ENCODE peak calls at places on chromosome 20, in eight cellular contexts. U, M, H, L, X, O, Q and C are unnamed samples.

GRCh38 chr20:40632346-40632976 is 56.6 kb downstream of the MAFB start:
- DNase-seq in U (no peak), M (no peak), H (no peak), L (no peak), X (no peak), O (no peak), Q (no peak), C (no peak)

GRCh38 chr20:52518735-52519134 is 327.2 kb upstream of the ZFP64 start:
- DNase-seq in U (no peak), M (no peak), H (no peak), L (no peak), X (no peak), O (no peak), Q (no peak), C (no peak)

GRCh38 chr20:41174782-41175181 is 37.4 kb downstream of the PLCG1 start:
- DNase-seq in U (no peak), M (no peak), H (no peak), L (no peak), X (no peak), O (no peak), Q (no peak), C (no peak)

GRCh38 chr20:1674361-1674760 is 16.8 kb upstream of the SIRPG start:
- DNase-seq in U (no peak), M (no peak), H (no peak), L (no peak), X (no peak), O (no peak), Q (no peak), C (no peak)

GRCh38 chr20:57638173-57638894 is 18.1 kb upstream of the ZBP1 start:
- DNase-seq in U (no peak), M (no peak), H (no peak), L (no peak), X (peak), O (no peak), Q (no peak), C (no peak)

GRCh38 chr20:64223526-64224067 is 32.0 kb upstream of the PCMTD2 start:
- DNase-seq in U (no peak), M (no peak), H (no peak), L (peak), X (no peak), O (no peak), Q (no peak), C (no peak)

GRCh38 chr20:3645309-3646066 is 17.7 kb downstream of the GFRA4 start:
- DNase-seq in U (no peak), M (no peak), H (no peak), L (no peak), X (no peak), O (no peak), Q (no peak), C (no peak)

GRCh38 chr20:34377072-34377847 is 14.2 kb downstream of the ITCH start:
- DNase-seq in U (no peak), M (no peak), H (no peak), L (no peak), X (no peak), O (no peak), Q (no peak), C (peak)

GRCh38 chr20:38434310-38434741 is 802 bp downstream of the SNHG17 start:
- DNase-seq in U (no peak), M (no peak), H (no peak), L (peak), X (peak), O (no peak), Q (no peak), C (no peak)

GRCh38 chr20:17968366-17969275 is at the start of the genes MGME1 and SNX5:
- DNase-seq in U (peak), M (peak), H (peak), L (peak), X (peak), O (peak), Q (peak), C (peak)

GRCh38 chr20:17964632-17965031 is 4.0 kb downstream of the SNX5 start:
- DNase-seq in U (no peak), M (no peak), H (no peak), L (no peak), X (no peak), O (no peak), Q (no peak), C (no peak)

GRCh38 chr20:17967595-17968365 is 814 bp downstream of the SNX5 start:
- DNase-seq in U (no peak), M (no peak), H (no peak), L (peak), X (no peak), O (no peak), Q (no peak), C (no peak)

GRCh38 chr20:17965042-17965697 is 3.4 kb downstream of the SNX5 start:
- DNase-seq in U (no peak), M (no peak), H (no peak), L (no peak), X (no peak), O (no peak), Q (no peak), C (no peak)

DNA sequence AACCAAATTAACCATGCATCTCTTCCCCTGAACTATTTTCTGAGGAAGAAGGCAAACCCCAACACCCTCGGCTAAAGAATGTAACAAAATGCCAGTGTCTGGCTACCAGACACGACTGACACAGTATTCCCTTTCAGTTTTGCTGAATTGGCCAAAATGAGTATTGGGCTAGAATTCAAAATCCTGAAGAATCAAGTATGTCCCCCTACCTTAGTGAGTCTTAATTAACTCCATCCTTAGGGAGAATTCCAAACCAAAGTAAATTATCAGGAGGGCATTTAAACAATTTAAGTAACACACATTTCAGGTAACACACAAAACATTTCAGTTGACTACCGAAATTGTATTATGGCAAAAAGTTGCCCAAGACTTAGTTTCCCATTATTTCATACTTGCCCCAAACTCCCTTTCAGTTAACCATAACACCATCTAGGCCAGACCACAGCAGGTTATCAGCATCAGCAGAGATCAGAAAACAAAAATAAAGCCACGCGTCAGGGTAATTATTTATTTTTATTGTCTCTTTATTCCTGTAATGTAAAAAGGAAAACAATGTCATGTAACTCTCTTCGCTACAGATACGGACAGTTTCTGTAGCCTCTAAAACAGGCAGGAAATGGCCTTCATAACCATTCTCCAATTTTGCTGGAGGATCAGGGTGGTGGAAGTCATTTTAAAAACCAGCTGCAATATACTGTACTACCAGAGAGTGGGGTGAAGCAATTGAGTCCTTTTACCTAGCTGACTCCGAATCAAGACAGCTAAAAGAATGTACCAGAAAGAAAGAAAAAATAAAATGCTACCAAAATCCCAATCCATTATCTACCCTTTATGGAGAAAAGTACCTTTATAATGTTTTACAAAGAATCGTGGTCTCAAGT is 1.9 kb downstream of the SNX5 start:
- DNase-seq in U (no peak), M (no peak), H (peak), L (peak), X (no peak), O (no peak), Q (no peak), C (no peak)
- TF ChIP-seq CTCF in U (no peak), M (peak), H (peak), L (peak), X (peak), O (peak), Q (no peak), C (peak)

GRCh38 chr20:49519777-49520359 is 37.4 kb upstream of the KCNB1 start:
- DNase-seq in U (no peak), M (no peak), H (no peak), L (no peak), X (no peak), O (no peak), Q (no peak), C (no peak)
- TF ChIP-seq CTCF in U (no peak), M (no peak), H (no peak), L (no peak), X (no peak), O (no peak), Q (no peak), C (no peak)

GRCh38 chr20:37303637-37304036 is 14.2 kb downstream of the MANBAL start:
- DNase-seq in U (no peak), M (peak), H (no peak), L (no peak), X (no peak), O (no peak), Q (peak), C (no peak)

GRCh38 chr20:37302981-37303380 is 13.5 kb downstream of the MANBAL start:
- DNase-seq in U (no peak), M (no peak), H (no peak), L (no peak), X (no peak), O (no peak), Q (no peak), C (no peak)

GRCh38 chr20:37305839-37306238 is 16.4 kb downstream of the MANBAL start:
- DNase-seq in U (no peak), M (no peak), H (no peak), L (no peak), X (no peak), O (no peak), Q (no peak), C (no peak)

GRCh38 chr20:37308098-37309050 is 18.9 kb downstream of the MANBAL start:
- DNase-seq in U (no peak), M (no peak), H (no peak), L (no peak), X (no peak), O (no peak), Q (no peak), C (peak)

DNA sequence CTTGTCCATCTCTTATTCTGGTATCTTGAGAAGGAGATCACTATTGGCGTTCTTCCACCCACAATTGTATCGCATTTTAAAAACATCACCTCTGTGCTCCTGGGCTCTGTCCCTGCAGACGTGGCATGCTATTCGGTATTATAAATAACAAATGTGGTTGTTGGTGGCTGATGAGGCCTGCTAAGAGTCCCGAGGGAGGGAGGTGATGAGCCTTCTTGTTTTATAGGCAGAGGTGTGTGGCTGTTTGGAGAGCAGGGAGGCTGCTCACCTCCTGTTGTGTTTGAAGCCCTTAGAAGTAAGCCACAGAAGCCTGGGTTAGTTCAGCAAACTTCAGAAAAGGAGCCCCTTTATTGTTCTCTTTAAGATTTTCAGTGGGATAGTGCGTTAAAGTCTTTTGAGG is 15.6 kb downstream of the MANBAL start:
- DNase-seq in U (no peak), M (no peak), H (no peak), L (no peak), X (no peak), O (no peak), Q (no peak), C (no peak)
- TF ChIP-seq CTCF in U (no peak), M (no peak), H (no peak), L (no peak), X (no peak), O (no peak), Q (no peak), C (no peak)

GRCh38 chr20:46060975-46061374 is 28.8 kb downstream of the NCOA5 start:
- DNase-seq in U (no peak), M (no peak), H (no peak), L (peak), X (no peak), O (no peak), Q (no peak), C (no peak)

GRCh38 chr20:46060301-46060881 is 29.4 kb downstream of the NCOA5 start:
- DNase-seq in U (no peak), M (no peak), H (no peak), L (peak), X (no peak), O (no peak), Q (no peak), C (no peak)

GRCh38 chr20:46056970-46057855 is 28.2 kb downstream of the SLC12A5 start:
- DNase-seq in U (peak), M (peak), H (peak), L (no peak), X (peak), O (no peak), Q (peak), C (no peak)

GRCh38 chr20:46057856-46058655 is 29.0 kb downstream of the SLC12A5 start:
- DNase-seq in U (peak), M (peak), H (peak), L (no peak), X (peak), O (no peak), Q (peak), C (no peak)

DNA sequence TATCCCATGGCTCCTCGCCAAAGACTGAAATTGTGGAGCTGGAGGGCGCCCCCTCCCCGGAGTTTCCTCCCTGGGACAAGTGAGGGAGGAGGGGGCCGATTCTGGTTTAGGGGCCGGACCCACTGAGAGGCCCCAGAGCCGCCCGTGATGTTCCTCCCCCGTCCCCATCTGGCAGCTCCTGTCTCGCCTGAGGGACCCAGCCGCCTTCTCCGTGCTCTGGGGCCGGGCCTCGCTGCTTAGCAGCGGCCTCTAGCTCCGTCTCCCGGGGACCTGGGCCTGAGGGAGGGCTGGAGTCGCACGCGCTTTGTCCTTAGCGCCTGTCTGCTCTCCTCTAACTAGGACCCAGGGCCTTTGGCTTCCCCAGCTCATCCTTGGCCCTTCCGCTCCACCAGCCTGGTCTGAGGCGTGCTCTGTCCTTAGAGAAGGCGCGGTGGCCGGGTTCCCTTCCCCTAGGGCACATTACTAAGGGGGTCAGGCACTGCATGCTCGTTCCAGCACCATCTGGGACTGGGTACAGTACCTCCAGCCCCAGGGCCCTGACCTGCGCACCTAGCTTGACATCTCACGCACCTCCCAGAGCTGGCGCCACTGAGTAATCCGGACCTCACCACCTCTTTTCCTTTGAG is 29.8 kb downstream of the SLC12A5 start:
- DNase-seq in U (no peak), M (no peak), H (no peak), L (no peak), X (peak), O (no peak), Q (peak), C (no peak)
- TF ChIP-seq CTCF in U (no peak), M (no peak), H (no peak), L (no peak), X (no peak), O (no peak), Q (no peak), C (no peak)

GRCh38 chr20:21027569-21027968 is 78.6 kb downstream of the LINC00237 start:
- DNase-seq in U (no peak), M (no peak), H (no peak), L (no peak), X (no peak), O (no peak), Q (no peak), C (no peak)
- TF ChIP-seq CTCF in U (no peak), M (no peak), H (no peak), L (no peak), X (no peak), O (no peak), Q (no peak), C (no peak)

GRCh38 chr20:12265662-12266061 is 348.0 kb downstream of the BTBD3 start:
- DNase-seq in U (no peak), M (no peak), H (no peak), L (no peak), X (peak), O (no peak), Q (no peak), C (no peak)

GRCh38 chr20:12269579-12269978 is 351.9 kb downstream of the BTBD3 start:
- DNase-seq in U (no peak), M (no peak), H (no peak), L (no peak), X (no peak), O (no peak), Q (no peak), C (no peak)

GRCh38 chr20:12276011-12276673 is 358.4 kb downstream of the BTBD3 start:
- DNase-seq in U (no peak), M (no peak), H (no peak), L (no peak), X (no peak), O (no peak), Q (no peak), C (no peak)

DNA sequence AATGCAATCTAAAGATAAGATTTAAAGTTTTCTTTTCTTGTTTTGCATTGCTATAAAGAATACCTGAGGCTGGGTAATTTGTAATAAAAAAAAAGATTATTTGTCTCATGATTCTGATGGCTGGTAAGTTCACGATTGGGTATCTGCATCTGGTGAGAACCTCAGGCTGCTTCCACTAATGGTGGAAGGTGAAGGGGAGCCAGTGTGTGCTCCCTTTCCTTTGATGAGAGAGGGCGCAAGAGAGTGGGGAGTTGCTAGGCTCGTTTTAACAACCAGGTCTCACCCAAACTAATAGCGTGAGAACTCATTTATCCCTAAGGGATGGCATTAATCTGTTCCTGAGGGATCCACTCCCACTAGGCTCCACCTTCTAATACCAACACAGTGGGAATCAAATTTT is 353.2 kb downstream of the BTBD3 start:
- DNase-seq in U (no peak), M (no peak), H (no peak), L (no peak), X (no peak), O (no peak), Q (no peak), C (no peak)
- TF ChIP-seq CTCF in U (no peak), M (no peak), H (no peak), L (no peak), X (no peak), O (no peak), Q (no peak), C (no peak)

GRCh38 chr20:5119435-5120188 is at the start of gene PCNA:
- DNase-seq in U (peak), M (peak), H (peak), L (peak), X (peak), O (peak), Q (peak), C (peak)
- TF ChIP-seq CTCF in U (no peak), M (no peak), H (no peak), L (no peak), X (no peak), O (no peak), Q (peak), C (no peak)

DNA sequence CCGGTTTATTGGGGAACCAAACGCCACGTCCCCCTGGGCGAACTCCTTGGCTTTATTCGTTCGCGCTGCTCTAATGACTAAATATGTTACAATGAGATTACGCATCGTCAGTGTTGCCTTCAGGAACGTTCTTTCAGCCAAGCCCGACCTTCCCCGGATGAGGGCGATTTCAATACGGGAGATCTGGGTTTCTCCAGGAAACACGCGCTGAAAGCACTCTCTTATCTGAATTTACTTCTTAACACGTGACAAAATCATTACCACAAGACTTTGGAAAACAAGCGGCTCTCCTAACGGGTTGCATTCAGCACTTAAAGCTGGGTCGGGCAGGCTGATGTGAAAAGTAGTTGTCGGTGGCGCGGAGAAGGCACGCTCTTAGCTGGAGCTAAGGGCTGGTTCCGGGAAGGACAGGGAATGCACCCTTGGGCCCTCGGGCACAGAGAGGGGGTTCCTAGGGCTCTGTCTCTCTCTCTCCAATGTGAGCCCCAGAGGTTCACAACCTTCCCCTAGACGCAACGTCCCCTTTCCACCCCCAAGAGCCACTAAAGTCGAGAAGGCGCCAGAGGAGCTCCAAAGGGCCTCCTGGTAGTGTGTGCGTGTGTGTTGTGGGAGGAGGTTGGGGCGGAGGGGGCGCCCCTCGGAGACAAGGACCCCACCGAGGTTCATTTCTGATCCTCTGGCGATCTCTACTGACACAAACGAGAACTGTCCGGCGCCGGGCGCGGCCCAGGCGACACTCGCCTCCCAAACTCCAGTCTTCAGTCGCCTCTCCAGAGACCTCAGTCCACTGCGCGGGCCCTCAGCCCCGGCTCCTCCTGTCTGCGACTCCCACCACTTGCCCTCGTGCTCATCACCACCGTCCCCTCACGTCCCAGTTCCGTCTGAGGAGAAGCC is 7.1 kb upstream of the NKX2-2 start:
- DNase-seq in U (no peak), M (no peak), H (no peak), L (no peak), X (peak), O (no peak), Q (no peak), C (no peak)
- TF ChIP-seq CTCF in U (no peak), M (no peak), H (no peak), L (no peak), X (no peak), O (no peak), Q (no peak), C (peak)